ENCODE peak calls at places on chromosomes 16 and 17, in four cellular contexts. One of them, this sample, is unnamed.

GRCh38 chr17:36901506-36901905 is 35.8 kb upstream of the LHX1 start:
- DNase-seq in A549: peak; percentile 70
- DNase-seq in astrocyte of the cerebellum: peak; percentile 61
- DNase-seq in tibial nerve: no peak
- DNase-seq in this sample: no peak

GRCh38 chr16:83980794-83981193 is 12.8 kb downstream of the NECAB2 start:
- DNase-seq in A549: no peak
- DNase-seq in astrocyte of the cerebellum: no peak
- DNase-seq in tibial nerve: no peak
- DNase-seq in this sample: no peak

GRCh38 chr17:46776298-46777005 is 42.0 kb downstream of the WNT3 start:
- DNase-seq in astrocyte of the cerebellum: no peak
- DNase-seq in A549: no peak
- DNase-seq in tibial nerve: no peak
- DNase-seq in this sample: no peak

GRCh38 chr17:45410144-45411091 is 22.3 kb downstream of the ARHGAP27 start:
- DNase-seq in astrocyte of the cerebellum: no peak
- DNase-seq in A549: no peak
- DNase-seq in tibial nerve: peak; percentile 56
- DNase-seq in this sample: peak; percentile 87

GRCh38 chr17:3947318-3947810 is 16.9 kb downstream of the ATP2A3 start:
- DNase-seq in A549: no peak
- DNase-seq in tibial nerve: no peak
- DNase-seq in astrocyte of the cerebellum: no peak
- DNase-seq in this sample: no peak

GRCh38 chr17:61404702-61405046 is 5.0 kb downstream of the TBX2 start:
- DNase-seq in astrocyte of the cerebellum: no peak
- DNase-seq in A549: no peak
- DNase-seq in tibial nerve: no peak
- DNase-seq in this sample: no peak

GRCh38 chr17:79082311-79083190 is 7.9 kb downstream of the ENGASE start:
- DNase-seq in astrocyte of the cerebellum: no peak
- DNase-seq in A549: peak; percentile 57
- DNase-seq in tibial nerve: peak; percentile 26
- DNase-seq in this sample: peak; percentile 86

GRCh38 chr17:32485261-32485955 is 1.4 kb upstream of the CDK5R1 start:
- DNase-seq in astrocyte of the cerebellum: no peak
- DNase-seq in tibial nerve: no peak
- DNase-seq in A549: no peak
- DNase-seq in this sample: no peak

GRCh38 chr16:75293173-75293572 is 41.7 kb upstream of the BCAR1 start:
- DNase-seq in tibial nerve: no peak
- DNase-seq in astrocyte of the cerebellum: no peak
- DNase-seq in A549: no peak
- DNase-seq in this sample: no peak

GRCh38 chr17:65742433-65743312 is 181.2 kb upstream of the AXIN2 start:
- DNase-seq in tibial nerve: no peak
- DNase-seq in astrocyte of the cerebellum: peak; percentile 88
- DNase-seq in A549: peak; percentile 37
- DNase-seq in this sample: no peak

GRCh38 chr17:59618894-59619312 is 792 bp upstream of the CLTC start:
- DNase-seq in tibial nerve: peak; percentile 86
- DNase-seq in astrocyte of the cerebellum: peak; percentile 80
- DNase-seq in A549: no peak
- DNase-seq in this sample: no peak

GRCh38 chr16:20166531-20167235 is 93.0 kb upstream of the GPR139 start:
- DNase-seq in A549: no peak
- DNase-seq in astrocyte of the cerebellum: no peak
- DNase-seq in tibial nerve: no peak
- DNase-seq in this sample: no peak

GRCh38 chr17:77735051-77735340 is 223.5 kb upstream of the TNRC6C start:
- DNase-seq in astrocyte of the cerebellum: no peak
- DNase-seq in A549: no peak
- DNase-seq in tibial nerve: no peak
- DNase-seq in this sample: no peak

GRCh38 chr17:34146440-34147043 is 108.5 kb upstream of the CCL2 start:
- DNase-seq in astrocyte of the cerebellum: no peak
- DNase-seq in tibial nerve: no peak
- DNase-seq in A549: peak; percentile 61
- DNase-seq in this sample: peak; percentile 59

GRCh38 chr17:68457168-68457538 is at the start of gene WIPI1:
- DNase-seq in A549: peak; percentile 36
- DNase-seq in astrocyte of the cerebellum: no peak
- DNase-seq in tibial nerve: no peak
- DNase-seq in this sample: no peak

GRCh38 chr17:60247836-60248461 is 98.2 kb downstream of the CA4 start:
- DNase-seq in tibial nerve: no peak
- DNase-seq in astrocyte of the cerebellum: no peak
- DNase-seq in A549: no peak
- DNase-seq in this sample: no peak

GRCh38 chr16:73064227-73064995 is 16.5 kb upstream of the ZFHX3 start:
- DNase-seq in astrocyte of the cerebellum: no peak
- DNase-seq in A549: no peak
- DNase-seq in tibial nerve: no peak
- DNase-seq in this sample: no peak

GRCh38 chr17:33012522-33013033 is 20.9 kb downstream of the SPACA3 start:
- DNase-seq in A549: peak; percentile 84
- DNase-seq in tibial nerve: no peak
- DNase-seq in astrocyte of the cerebellum: peak; percentile 62
- DNase-seq in this sample: no peak

GRCh38 chr16:27980076-27980775 is 83.3 kb downstream of the GSG1L start:
- DNase-seq in tibial nerve: no peak
- DNase-seq in astrocyte of the cerebellum: no peak
- DNase-seq in A549: no peak
- DNase-seq in this sample: no peak

GRCh38 chr16:71467810-71468209 is 5.8 kb upstream of the ZNF23 start:
- DNase-seq in tibial nerve: no peak
- DNase-seq in astrocyte of the cerebellum: no peak
- DNase-seq in A549: no peak
- DNase-seq in this sample: peak; percentile 48

GRCh38 chr17:58344791-58345157 is 7.2 kb downstream of the SUPT4H1 start:
- DNase-seq in astrocyte of the cerebellum: no peak
- DNase-seq in tibial nerve: no peak
- DNase-seq in A549: no peak
- DNase-seq in this sample: no peak

GRCh38 chr17:74605361-74605760 is 13.3 kb upstream of the CD300LD start:
- DNase-seq in astrocyte of the cerebellum: peak; percentile 19
- DNase-seq in A549: peak; percentile 43
- DNase-seq in tibial nerve: peak; percentile 35
- DNase-seq in this sample: no peak

GRCh38 chr16:64589836-64590235 is 532.0 kb downstream of the CDH11 start:
- DNase-seq in astrocyte of the cerebellum: no peak
- DNase-seq in tibial nerve: no peak
- DNase-seq in A549: no peak
- DNase-seq in this sample: no peak

GRCh38 chr17:8832711-8833352 is 33.7 kb upstream of the MFSD6L start:
- DNase-seq in tibial nerve: no peak
- DNase-seq in astrocyte of the cerebellum: no peak
- DNase-seq in A549: peak; percentile 28
- DNase-seq in this sample: no peak

GRCh38 chr17:47733047-47733413 is at the start of gene TBX21:
- DNase-seq in A549: peak; percentile 80
- DNase-seq in tibial nerve: no peak
- DNase-seq in astrocyte of the cerebellum: no peak
- DNase-seq in this sample: peak; percentile 89

GRCh38 chr17:74563358-74563757 is 4.0 kb downstream of the CD300H start:
- DNase-seq in tibial nerve: no peak
- DNase-seq in A549: no peak
- DNase-seq in astrocyte of the cerebellum: no peak
- DNase-seq in this sample: no peak

GRCh38 chr17:79707931-79708891 is 22.5 kb upstream of the ENPP7 start:
- DNase-seq in A549: peak; percentile 66
- DNase-seq in tibial nerve: peak; percentile 48
- DNase-seq in astrocyte of the cerebellum: peak; percentile 15
- DNase-seq in this sample: peak; percentile 83

GRCh38 chr17:45096141-45096540 is 35.0 kb downstream of the NMT1 start:
- DNase-seq in astrocyte of the cerebellum: no peak
- DNase-seq in tibial nerve: no peak
- DNase-seq in A549: peak; percentile 63
- DNase-seq in this sample: no peak

GRCh38 chr17:19507673-19508326 is 25.9 kb upstream of the SLC47A1 start:
- DNase-seq in tibial nerve: peak; percentile 99
- DNase-seq in astrocyte of the cerebellum: peak; percentile 80
- DNase-seq in A549: peak; percentile 95
- DNase-seq in this sample: peak; percentile 87

GRCh38 chr16:4767872-4768548 is 1.0 kb upstream of the ZNF500 start:
- DNase-seq in astrocyte of the cerebellum: no peak
- DNase-seq in A549: peak; percentile 50
- DNase-seq in tibial nerve: peak; percentile 27
- DNase-seq in this sample: no peak

GRCh38 chr17:4247361-4247980 is 16.3 kb downstream of the ANKFY1 start:
- DNase-seq in astrocyte of the cerebellum: no peak
- DNase-seq in A549: no peak
- DNase-seq in tibial nerve: no peak
- DNase-seq in this sample: no peak

GRCh38 chr17:79203016-79203415 is 128.4 kb downstream of the ENGASE start:
- DNase-seq in tibial nerve: no peak
- DNase-seq in astrocyte of the cerebellum: no peak
- DNase-seq in A549: no peak
- DNase-seq in this sample: no peak

GRCh38 chr17:63843387-63844292 is 1.2 kb upstream of the SMARCD2 start:
- DNase-seq in A549: peak; percentile 57
- DNase-seq in tibial nerve: peak; percentile 38
- DNase-seq in astrocyte of the cerebellum: no peak
- DNase-seq in this sample: peak; percentile 60

GRCh38 chr16:80899804-80900592 is 95.6 kb upstream of the CDYL2 start:
- DNase-seq in tibial nerve: peak; percentile 59
- DNase-seq in astrocyte of the cerebellum: peak; percentile 87
- DNase-seq in A549: peak; percentile 36
- DNase-seq in this sample: no peak

GRCh38 chr16:2159052-2159838 is 3.7 kb downstream of the TRAF7 start:
- DNase-seq in astrocyte of the cerebellum: peak; percentile 66
- DNase-seq in tibial nerve: peak; percentile 64
- DNase-seq in A549: peak; percentile 57
- DNase-seq in this sample: no peak

GRCh38 chr17:35129154-35129972 is 7.9 kb downstream of the FNDC8 start:
- DNase-seq in tibial nerve: no peak
- DNase-seq in astrocyte of the cerebellum: no peak
- DNase-seq in A549: no peak
- DNase-seq in this sample: no peak

GRCh38 chr16:79868841-79869240 is 268.3 kb upstream of the MAF start:
- DNase-seq in A549: no peak
- DNase-seq in astrocyte of the cerebellum: no peak
- DNase-seq in tibial nerve: no peak
- DNase-seq in this sample: no peak

GRCh38 chr16:57192720-57193486 is 6.8 kb downstream of the RSPRY1 start:
- DNase-seq in tibial nerve: no peak
- DNase-seq in astrocyte of the cerebellum: peak; percentile 34
- DNase-seq in A549: no peak
- DNase-seq in this sample: peak; percentile 44

GRCh38 chr16:82660078-82660645 is 33.4 kb downstream of the CDH13 start:
- DNase-seq in A549: no peak
- DNase-seq in tibial nerve: no peak
- DNase-seq in astrocyte of the cerebellum: peak; percentile 29
- DNase-seq in this sample: no peak

GRCh38 chr17:41777157-41777578 is 9.3 kb downstream of the JUP start:
- DNase-seq in A549: peak; percentile 87
- DNase-seq in tibial nerve: no peak
- DNase-seq in astrocyte of the cerebellum: no peak
- DNase-seq in this sample: no peak
- TF ChIP-seq CTCF in A549: peak; percentile 28
- TF ChIP-seq CTCF in tibial nerve: no peak
- TF ChIP-seq CTCF in astrocyte of the cerebellum: peak; percentile 31
- TF ChIP-seq CTCF in this sample: no peak

DNA sequence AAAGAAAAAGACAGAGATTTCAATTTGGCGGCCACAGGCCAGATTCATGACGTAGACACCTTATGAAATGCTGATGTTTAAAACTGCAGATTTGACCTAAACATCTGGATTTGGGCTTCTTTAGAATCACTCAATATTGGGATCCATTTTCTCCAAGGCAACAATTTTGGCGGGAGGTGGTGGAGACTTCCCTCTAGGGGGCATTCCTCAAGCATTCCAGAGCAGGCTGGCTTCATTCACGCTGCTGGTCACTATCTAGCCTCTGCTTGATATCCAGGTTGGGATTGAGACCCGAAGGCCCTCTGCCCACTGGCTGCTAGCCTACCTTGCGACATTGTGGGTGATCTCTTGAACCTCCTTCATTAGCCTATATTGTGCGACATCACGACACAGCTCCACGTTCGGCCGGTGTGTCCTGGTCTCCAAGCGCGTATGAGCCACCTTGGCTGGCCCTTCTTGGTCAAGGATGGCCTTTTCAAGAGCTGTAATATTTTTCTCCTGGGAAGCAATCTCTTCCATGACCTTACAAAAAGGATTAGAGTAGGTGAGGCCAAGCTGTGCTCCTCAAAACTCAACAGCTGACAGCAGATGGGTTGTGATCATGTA is 24.5 kb downstream of the FBXO39 start:
- DNase-seq in tibial nerve: no peak
- DNase-seq in A549: no peak
- DNase-seq in astrocyte of the cerebellum: no peak
- DNase-seq in this sample: no peak
- TF ChIP-seq CTCF in tibial nerve: no peak
- TF ChIP-seq CTCF in A549: no peak
- TF ChIP-seq CTCF in astrocyte of the cerebellum: no peak
- TF ChIP-seq CTCF in this sample: no peak

DNA sequence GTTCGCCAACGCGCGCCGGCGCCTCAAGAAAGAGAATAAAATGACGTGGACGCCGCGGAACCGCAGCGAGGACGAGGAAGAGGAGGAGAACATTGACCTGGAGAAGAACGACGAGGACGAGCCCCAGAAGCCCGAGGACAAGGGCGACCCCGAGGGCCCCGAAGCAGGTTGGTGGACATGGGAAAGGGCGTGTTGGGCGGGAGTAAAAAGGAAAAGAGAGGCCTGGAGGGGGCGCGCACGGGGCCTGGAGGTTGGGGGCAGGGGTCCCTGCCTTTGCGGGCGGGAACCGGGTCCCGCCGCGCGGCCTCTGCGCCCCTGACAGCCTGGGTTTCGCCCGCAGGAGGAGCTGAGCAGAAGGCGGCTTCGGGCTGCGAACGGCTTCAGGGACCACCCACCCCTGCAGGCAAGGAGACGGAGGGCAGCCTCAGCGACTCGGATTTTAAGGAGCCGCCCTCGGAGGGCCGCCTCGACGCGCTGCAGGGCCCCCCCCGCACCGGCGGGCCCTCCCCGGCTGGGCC is 2.1 kb downstream of the IRX5 start:
- DNase-seq in tibial nerve: no peak
- DNase-seq in A549: no peak
- DNase-seq in astrocyte of the cerebellum: no peak
- DNase-seq in this sample: no peak
- TF ChIP-seq CTCF in tibial nerve: no peak
- TF ChIP-seq CTCF in A549: no peak
- TF ChIP-seq CTCF in astrocyte of the cerebellum: peak; percentile 29
- TF ChIP-seq CTCF in this sample: no peak

GRCh38 chr16:67173808-67174705 is 3.7 kb downstream of the NOL3 start:
- DNase-seq in tibial nerve: peak; percentile 54
- DNase-seq in A549: peak; percentile 91
- DNase-seq in astrocyte of the cerebellum: no peak
- DNase-seq in this sample: peak; percentile 79
- TF ChIP-seq CTCF in tibial nerve: no peak
- TF ChIP-seq CTCF in A549: peak; percentile 26
- TF ChIP-seq CTCF in astrocyte of the cerebellum: no peak
- TF ChIP-seq CTCF in this sample: no peak

GRCh38 chr17:21058098-21058893 is 15.5 kb upstream of the USP22 start:
- DNase-seq in astrocyte of the cerebellum: no peak
- DNase-seq in A549: peak; percentile 47
- DNase-seq in tibial nerve: no peak
- DNase-seq in this sample: no peak
- TF ChIP-seq CTCF in astrocyte of the cerebellum: peak; percentile 34
- TF ChIP-seq CTCF in A549: no peak
- TF ChIP-seq CTCF in tibial nerve: no peak
- TF ChIP-seq CTCF in this sample: no peak

GRCh38 chr17:39393732-39394131 is 7.7 kb downstream of the FBXL20 start:
- DNase-seq in tibial nerve: no peak
- DNase-seq in A549: no peak
- DNase-seq in astrocyte of the cerebellum: no peak
- DNase-seq in this sample: no peak
- TF ChIP-seq CTCF in tibial nerve: no peak
- TF ChIP-seq CTCF in A549: peak; percentile 25
- TF ChIP-seq CTCF in astrocyte of the cerebellum: no peak
- TF ChIP-seq CTCF in this sample: peak; percentile 12

This sample was measured in GM13977.